ENCODE peak calls at places on chromosomes 12 and 14, in nine cellular contexts. Z is prostate gland, Q is AG10803, M is ovary, K is thoracic aorta, E is mucosa of descending colon, F is hepatocyte, A is BJ, S is GM12864. R is an unnamed sample.

GRCh38 chr12:14883663-14884062 is 2.0 kb downstream of the MGP start:
- DNase-seq in M (no peak), E (no peak), F (no peak), K (no peak), A (no peak), Z (no peak), Q (no peak), S (no peak), R (no peak)

GRCh38 chr12:6237830-6238229 is 37.6 kb downstream of the CD9 start:
- DNase-seq in E (no peak), F (no peak), A (no peak), S (no peak), Z (no peak), Q (no peak), M (no peak), K (no peak), R (no peak)

GRCh38 chr14:88323086-88323519 is at the start of gene KCNK10:
- DNase-seq in F (no peak), S (no peak), K (no peak), Z (no peak), A (no peak), Q (no peak), E (no peak), M (no peak), R (peak; percentile 13)

GRCh38 chr12:107330901-107331431 is 237.6 kb upstream of the CRY1 start:
- DNase-seq in Z (no peak), A (no peak), K (no peak), S (no peak), Q (no peak), E (no peak), F (no peak), M (no peak), R (no peak)

GRCh38 chr12:46391630-46392029 is 19.1 kb upstream of the SLC38A2 start:
- DNase-seq in K (no peak), E (no peak), F (no peak), Z (no peak), A (no peak), Q (peak; percentile 88), M (no peak), S (no peak), R (no peak)

GRCh38 chr12:93851245-93851665 is 174.1 kb downstream of the CRADD start:
- DNase-seq in F (no peak), S (no peak), Z (no peak), M (no peak), Q (no peak), E (peak; percentile 39), K (no peak), A (no peak), R (peak; percentile 54)

GRCh38 chr14:91754819-91755218 is 22.9 kb upstream of the CATSPERB start:
- DNase-seq in M (no peak), K (no peak), A (no peak), Q (no peak), Z (peak; percentile 8), S (no peak), F (no peak), E (no peak), R (no peak)

GRCh38 chr14:20630340-20631022 is 11.0 kb downstream of the OR6S1 start:
- DNase-seq in K (no peak), S (peak; percentile 61), Z (peak; percentile 15), A (no peak), F (peak; percentile 74), E (no peak), Q (peak; percentile 18), M (peak; percentile 60), R (peak; percentile 84)

GRCh38 chr12:18153826-18154225 is 63.8 kb upstream of the RERGL start:
- DNase-seq in A (no peak), Q (no peak), F (no peak), M (no peak), S (no peak), Z (no peak), K (no peak), E (no peak), R (no peak)

GRCh38 chr12:5022465-5023061 is 21.1 kb upstream of the KCNA5 start:
- DNase-seq in Q (peak; percentile 37), E (peak; percentile 35), F (peak; percentile 81), Z (peak; percentile 46), K (no peak), M (no peak), S (peak; percentile 10), A (no peak), R (peak; percentile 79)

GRCh38 chr14:50946234-50946935 is 2.1 kb upstream of the PYGL start:
- DNase-seq in E (no peak), F (no peak), M (no peak), S (no peak), Z (no peak), A (no peak), K (no peak), Q (no peak), R (no peak)

GRCh38 chr14:93015505-93015904 is 92.6 kb downstream of the CHGA start:
- DNase-seq in Q (no peak), Z (no peak), A (no peak), S (no peak), M (no peak), K (no peak), F (no peak), E (no peak), R (no peak)

GRCh38 chr14:93013368-93013719 is 90.4 kb downstream of the CHGA start:
- DNase-seq in M (no peak), K (no peak), E (no peak), A (no peak), S (no peak), Z (no peak), F (no peak), Q (peak; percentile 77), R (peak; percentile 19)

GRCh38 chr14:93014038-93015023 is 91.4 kb downstream of the CHGA start:
- DNase-seq in K (no peak), M (no peak), A (no peak), S (no peak), F (no peak), Q (no peak), E (no peak), Z (no peak), R (no peak)

GRCh38 chr14:93016275-93016845 is 93.4 kb downstream of the CHGA start:
- DNase-seq in E (no peak), Z (no peak), M (no peak), S (no peak), F (no peak), A (no peak), K (no peak), Q (no peak), R (no peak)

DNA sequence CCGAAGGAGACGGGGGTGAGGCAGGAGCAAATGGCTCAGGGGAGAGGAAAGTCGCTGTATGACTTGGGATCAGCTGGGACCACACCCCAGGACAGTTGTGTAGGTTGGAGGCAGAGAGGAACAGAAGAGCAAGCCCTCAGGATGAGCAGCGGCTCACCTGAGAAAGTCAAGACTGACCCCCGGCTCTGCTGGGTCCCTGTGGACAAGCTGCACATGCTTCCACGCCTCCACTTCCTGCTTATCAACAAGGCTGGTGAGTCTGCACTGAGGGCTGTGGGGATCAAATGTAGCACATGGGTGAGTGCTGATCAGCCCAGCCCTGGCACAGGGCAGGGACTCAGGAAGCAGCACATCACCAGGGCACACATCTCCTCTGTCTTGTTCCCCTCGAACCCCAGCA is 92.1 kb downstream of the CHGA start:
- DNase-seq in E (no peak), F (no peak), S (no peak), Z (no peak), K (no peak), Q (no peak), M (no peak), A (no peak), R (no peak)
- H3K4me3 ChIP-seq in E (no peak overlapping the region), F (no peak overlapping the region), S (no peak overlapping the region), Z (no peak overlapping the region), K (no peak overlapping the region), Q (no peak overlapping the region), M (no peak overlapping the region), A (no peak overlapping the region), R (no peak overlapping the region)

GRCh38 chr14:80364816-80365215 is 153.5 kb upstream of the DIO2 start:
- DNase-seq in S (no peak), K (no peak), F (no peak), E (no peak), Q (no peak), A (no peak), M (no peak), Z (no peak), R (no peak)

DNA sequence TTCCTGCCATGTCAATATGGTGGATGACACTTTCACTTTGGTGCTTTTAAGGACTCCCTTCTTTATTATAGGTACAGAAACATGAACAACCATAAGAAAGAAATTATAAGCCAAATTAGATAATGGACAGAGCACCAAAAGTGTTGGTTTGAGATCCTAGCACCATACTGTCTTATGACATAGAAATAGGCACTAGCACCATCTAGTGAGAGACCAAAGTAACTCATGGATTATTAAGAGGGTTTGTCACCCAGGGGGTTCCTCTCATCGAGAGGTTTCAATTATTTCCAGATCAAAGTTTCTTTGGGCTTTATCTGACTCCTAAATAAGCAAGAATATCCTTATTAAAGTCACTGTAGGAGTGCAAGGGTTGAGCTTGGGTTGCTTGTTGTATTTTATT is 153.0 kb upstream of the DIO2 start:
- DNase-seq in Q (peak; percentile 6), S (no peak), E (no peak), A (no peak), M (no peak), K (no peak), F (peak; percentile 20), Z (no peak), R (peak; percentile 4)
- TF ChIP-seq CTCF in Q (peak; percentile 34), S (peak; percentile 28), E (no peak), A (no peak), M (no peak), K (no peak), F (peak; percentile 40), Z (no peak), R (no peak)

GRCh38 chr14:65098586-65098985 is 3.7 kb downstream of the MAX start:
- DNase-seq in A (no peak), S (peak; percentile 35), M (no peak), Q (peak; percentile 43), E (no peak), F (no peak), Z (no peak), K (no peak), R (peak; percentile 55)
- H3K4me3 ChIP-seq in A (no peak overlapping the region), S (no peak overlapping the region), M (no peak overlapping the region), Q (peak overlapping the region; percentile 0), E (no peak overlapping the region), F (no peak overlapping the region), Z (no peak overlapping the region), K (peak overlapping the region; percentile 45), R (peak overlapping the region; percentile 43)

DNA sequence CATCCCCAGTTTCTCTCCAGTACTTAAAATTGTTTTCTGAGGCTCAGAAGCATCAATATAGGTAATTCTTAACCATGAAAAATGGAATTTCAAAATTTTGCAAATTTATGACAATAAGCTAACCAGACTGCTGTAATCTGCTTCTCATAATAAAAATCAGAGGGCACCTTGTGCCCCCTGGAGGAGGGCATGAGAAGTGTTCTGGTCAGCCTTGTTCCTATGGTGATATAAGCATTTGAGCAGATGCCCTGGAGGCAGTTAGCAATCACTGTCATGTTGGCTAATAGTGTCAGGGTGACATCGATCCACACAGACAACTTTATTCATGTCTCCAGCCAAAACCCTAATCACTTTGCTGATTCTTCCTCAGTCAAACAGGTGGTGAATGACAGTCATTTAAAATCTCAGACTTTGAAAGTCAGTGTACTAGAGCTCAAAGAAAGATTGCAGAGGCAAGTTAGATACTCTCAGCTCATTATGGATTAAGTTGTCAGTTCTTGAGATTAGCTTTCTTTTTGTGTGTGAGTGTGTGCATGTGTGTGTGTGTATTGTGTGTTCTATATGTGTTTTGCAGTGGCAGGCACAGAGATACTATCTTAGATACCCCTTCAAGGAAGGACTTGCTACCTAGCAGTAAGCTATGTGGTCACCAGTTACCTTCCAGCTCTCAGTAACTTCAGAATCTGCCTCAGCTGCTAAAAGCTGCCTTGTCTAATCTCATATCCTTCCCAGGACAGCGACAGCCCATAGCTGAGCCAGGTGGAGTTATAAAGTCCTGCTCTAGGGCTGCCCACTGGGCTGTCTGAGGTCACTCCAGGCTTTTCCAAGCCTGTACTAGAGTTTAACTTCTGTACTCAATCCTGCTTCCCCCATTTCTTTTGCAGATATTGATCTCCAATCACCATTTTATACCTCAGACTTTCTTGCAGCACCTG is 942.8 kb downstream of the GALC start:
- DNase-seq in M (no peak), E (no peak), A (peak; percentile 4), Q (peak; percentile 39), Z (no peak), F (peak; percentile 46), K (no peak), S (no peak), R (peak; percentile 1)
- TF ChIP-seq CTCF in M (no peak), E (no peak), A (peak; percentile 76), Q (peak; percentile 75), Z (no peak), F (peak; percentile 48), K (no peak), S (peak; percentile 17), R (peak; percentile 15)